ENCODE peak calls at places on chromosomes 12 and 14, in seven cellular contexts. M is spleen, K is stomach, Y is GM12878, A is GM23338, G is upper lobe of left lung, V is endothelial cell of umbilical vein. L is an unnamed sample.

GRCh38 chr14:35405304-35405996 is 901 bp upstream of the NFKBIA start:
- DNase-seq in A (peak), Y (no peak), V (no peak), M (no peak), G (no peak), K (no peak), L (no peak)

GRCh38 chr12:128823216-128823915 is 392 bp downstream of the SLC15A4 start:
- DNase-seq in M (peak), A (peak), K (no peak), Y (no peak), G (peak), V (no peak), L (no peak)

GRCh38 chr12:106841471-106842302 is 67.2 kb downstream of the RIC8B start:
- DNase-seq in A (peak), M (no peak), V (peak), G (no peak), K (no peak), Y (no peak), L (no peak)

GRCh38 chr12:105334001-105334400 is 3.5 kb downstream of the C12orf75 start:
- DNase-seq in K (no peak), A (no peak), V (no peak), G (no peak), M (no peak), Y (no peak), L (no peak)

GRCh38 chr12:104263580-104264358 is 39.8 kb upstream of the EID3 start:
- DNase-seq in A (no peak), Y (no peak), G (no peak), K (no peak), V (no peak), M (no peak), L (no peak)

GRCh38 chr14:51328089-51328941 is 88.3 kb downstream of the TMX1 start:
- DNase-seq in M (no peak), G (no peak), A (peak), K (no peak), V (peak), Y (no peak), L (no peak)

GRCh38 chr12:56840922-56841321 is 77.8 kb downstream of the HSD17B6 start:
- DNase-seq in G (no peak), Y (no peak), K (no peak), M (no peak), V (no peak), A (no peak), L (no peak)

GRCh38 chr14:26448181-26448855 is 149.5 kb downstream of the NOVA1 start:
- DNase-seq in G (peak), M (peak), A (no peak), V (no peak), K (no peak), Y (no peak), L (no peak)

GRCh38 chr12:51631591-51631990 is 40.6 kb downstream of the SCN8A start:
- DNase-seq in G (no peak), K (no peak), V (peak), A (no peak), Y (no peak), M (no peak), L (no peak)

GRCh38 chr12:57940052-57940914 is 1.1 kb upstream of the ATP23 start:
- DNase-seq in M (no peak), V (no peak), A (no peak), K (no peak), Y (no peak), G (no peak), L (no peak)

GRCh38 chr14:103510311-103511021 is 12.2 kb downstream of the CKB start:
- DNase-seq in M (peak), Y (no peak), A (peak), K (no peak), V (no peak), G (no peak), L (no peak)

GRCh38 chr14:72023128-72024042 is 91.2 kb downstream of the RGS6 start:
- DNase-seq in M (no peak), V (no peak), G (no peak), A (peak), K (no peak), Y (peak), L (no peak)

GRCh38 chr12:11228268-11228879 is 41.1 kb downstream of the PRB3 start:
- DNase-seq in A (peak), G (no peak), M (no peak), K (peak), V (peak), Y (peak), L (peak)

GRCh38 chr12:25830456-25830855 is 128.0 kb upstream of the RASSF8 start:
- DNase-seq in M (no peak), G (no peak), V (no peak), A (no peak), K (no peak), Y (no peak), L (no peak)

GRCh38 chr14:100576091-100577085 is 10.8 kb downstream of the BEGAIN start:
- DNase-seq in V (no peak), M (peak), G (peak), A (no peak), Y (no peak), K (no peak), L (no peak)

GRCh38 chr12:65685514-65685913 is 138.8 kb upstream of the HMGA2 start:
- DNase-seq in Y (no peak), M (no peak), A (peak), K (no peak), G (no peak), V (peak), L (no peak)

GRCh38 chr14:53367631-53368030 is 214.5 kb upstream of the DDHD1 start:
- DNase-seq in M (no peak), A (no peak), K (no peak), G (no peak), V (peak), Y (no peak), L (no peak)

GRCh38 chr12:60096727-60097126 is 500.9 kb downstream of the SLC16A7 start:
- DNase-seq in Y (no peak), M (no peak), K (no peak), V (no peak), A (no peak), G (no peak), L (no peak)

GRCh38 chr14:102500190-102500661 is 9.3 kb downstream of the ANKRD9 start:
- DNase-seq in V (peak), M (no peak), Y (no peak), G (no peak), A (no peak), K (no peak), L (no peak)

GRCh38 chr14:106318700-106319099 is 792.3 kb downstream of the TMEM121 start:
- DNase-seq in V (no peak), K (no peak), G (peak), Y (no peak), A (no peak), M (no peak), L (no peak)

GRCh38 chr12:132171293-132171967 is 27.2 kb downstream of the NOC4L start:
- DNase-seq in Y (no peak), K (no peak), V (no peak), G (peak), A (no peak), M (peak), L (no peak)

GRCh38 chr12:44835641-44836379 is 40.3 kb downstream of the NELL2 start:
- DNase-seq in Y (no peak), G (no peak), K (no peak), V (no peak), A (no peak), M (no peak), L (no peak)

GRCh38 chr12:88036368-88036965 is 7.3 kb upstream of the C12orf50 start:
- DNase-seq in G (no peak), V (peak), K (no peak), A (no peak), Y (no peak), M (no peak), L (no peak)

DNA sequence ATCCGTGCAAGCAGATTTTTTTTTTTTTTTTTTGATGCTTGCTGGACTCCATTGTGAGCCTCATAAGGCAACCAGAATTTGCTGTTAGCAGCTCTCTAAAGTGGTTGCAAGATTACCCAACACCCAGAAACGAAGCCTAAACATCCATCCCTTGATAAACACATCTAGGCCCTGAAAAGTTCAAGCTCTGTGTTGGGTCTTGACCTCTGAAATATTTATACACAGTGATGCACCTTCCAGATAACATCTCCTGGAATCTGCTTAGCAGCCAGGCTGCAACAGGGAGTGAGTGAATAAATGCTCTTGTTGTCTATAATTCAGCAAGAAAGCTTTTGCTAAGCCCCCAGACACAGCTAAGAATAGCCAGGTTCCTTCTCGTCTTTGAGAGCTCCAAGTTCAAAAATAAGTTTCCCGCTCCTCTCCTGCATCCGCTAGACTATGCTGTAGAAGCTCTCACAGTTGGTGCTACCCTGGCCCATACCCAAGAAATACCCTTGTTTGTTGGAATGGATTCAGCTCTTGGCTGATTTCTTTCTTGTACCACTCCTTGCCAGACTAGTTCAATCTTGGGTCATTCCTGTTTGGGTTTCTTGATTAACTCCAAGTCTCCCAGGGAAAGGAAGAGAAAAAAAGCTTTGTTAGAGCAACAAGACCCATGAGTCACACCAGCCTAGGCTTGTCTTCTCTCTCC is 610.6 kb upstream of the TBX3 start:
- DNase-seq in A (no peak), K (peak), M (no peak), G (no peak), Y (no peak), V (no peak), L (no peak)
- TF ChIP-seq POLR2AphosphoS5 in A (no peak), K (no peak), M (no peak), G (no peak), Y (no peak), V (no peak), L (no peak)

DNA sequence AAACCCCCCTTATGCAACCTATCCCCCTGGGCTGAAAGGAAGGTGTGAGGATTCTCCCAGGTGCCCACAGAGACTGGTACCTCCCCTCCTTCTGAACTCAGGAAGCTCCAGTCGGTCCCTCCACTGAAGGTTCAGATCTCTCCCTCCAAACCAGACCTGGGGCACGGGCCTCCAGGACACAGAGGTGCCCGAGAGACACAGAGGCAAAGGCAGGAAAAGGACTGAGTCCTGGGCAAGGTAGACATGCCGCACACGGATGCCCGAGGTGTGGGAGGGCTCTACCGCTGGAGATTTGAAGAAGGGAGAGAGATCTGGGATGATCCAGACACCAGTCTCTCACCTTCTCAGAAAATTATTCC is 3.6 kb downstream of the CEBPE start:
- DNase-seq in Y (no peak), K (no peak), M (peak), G (no peak), A (no peak), V (no peak), L (no peak)
- H3K4me3 ChIP-seq in Y (no peak), K (no peak), M (no peak), G (no peak), A (no peak), V (no peak), L (no peak)

GRCh38 chr14:60079723-60080122 is 12.0 kb upstream of the PCNX4 start:
- DNase-seq in A (peak), G (no peak), M (no peak), K (no peak), Y (no peak), V (no peak), L (no peak)
- TF ChIP-seq CTCF in A (peak), G (no peak), M (no peak), K (no peak), Y (peak), V (no peak), L (no peak)

GRCh38 chr12:46268617-46269428 is at the start of gene SLC38A1:
- DNase-seq in M (peak), G (peak), V (peak), K (peak), A (peak), Y (no peak), L (no peak)
- TF ChIP-seq POLR2AphosphoS5 in M (peak), G (peak), V (peak), K (peak), A (peak), Y (peak), L (peak)

DNA sequence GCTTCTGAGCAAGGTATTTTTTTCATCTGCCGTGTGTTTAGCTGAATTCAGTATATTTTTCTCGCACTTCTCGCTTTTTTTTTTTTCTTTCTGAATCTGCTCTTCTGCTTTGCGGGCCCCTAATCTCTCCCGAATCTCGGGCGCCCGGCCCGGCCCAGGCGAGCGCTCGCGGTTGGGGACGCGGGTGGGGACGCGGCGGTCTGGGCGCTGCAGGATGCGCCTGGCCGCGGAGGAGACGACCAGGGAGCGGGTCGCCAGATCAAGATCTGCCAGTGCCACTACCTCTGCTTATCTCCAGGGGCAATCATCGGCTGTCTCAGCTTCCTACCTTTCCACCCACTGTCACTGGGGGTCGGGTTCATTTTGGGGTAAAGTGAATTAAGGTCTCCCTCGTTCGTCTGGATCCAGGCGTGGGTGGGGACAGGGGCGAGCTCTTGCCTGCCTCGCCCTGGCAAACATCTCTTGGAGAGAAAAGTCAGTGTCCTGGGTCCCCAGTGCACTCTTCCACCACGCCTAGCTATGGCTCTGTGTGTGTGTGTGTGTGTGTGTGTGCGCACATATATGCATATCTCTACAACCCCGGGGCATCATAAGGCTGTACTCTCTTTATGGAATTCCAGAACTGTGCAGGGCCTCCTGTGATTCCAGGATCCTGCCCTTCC is 422.3 kb downstream of the VRK1 start:
- DNase-seq in G (peak), M (no peak), Y (no peak), A (peak), K (no peak), V (no peak), L (no peak)
- H3K4me3 ChIP-seq in G (peak), M (peak), Y (no peak), A (peak), K (peak), V (no peak), L (no peak)

GRCh38 chr14:86221755-86222154 is 691.8 kb downstream of the FLRT2 start:
- DNase-seq in G (no peak), A (peak), K (no peak), V (no peak), Y (no peak), M (no peak), L (no peak)

GRCh38 chr14:86217523-86217922 is 687.6 kb downstream of the FLRT2 start:
- DNase-seq in V (no peak), K (no peak), A (peak), Y (no peak), M (no peak), G (peak), L (no peak)

GRCh38 chr14:86221000-86221399 is 691.1 kb downstream of the FLRT2 start:
- DNase-seq in G (no peak), K (no peak), A (peak), M (no peak), Y (no peak), V (no peak), L (no peak)
- TF ChIP-seq CTCF in G (no peak), K (no peak), A (no peak), M (no peak), Y (no peak), V (no peak), L (no peak)